ENCODE peak calls at places on chromosomes 12 and 14, in four cellular contexts. C is WTC11, M is GM13976, F is A549. A is an unnamed sample.

GRCh38 chr12:87848248-87848868 is 180.8 kb downstream of the C12orf50 start:
- DNase-seq in F (peak), C (no peak), M (peak), A (peak)

GRCh38 chr14:53306926-53307325 is 153.8 kb upstream of the DDHD1 start:
- DNase-seq in M (no peak), F (no peak), C (no peak), A (no peak)

GRCh38 chr14:34596891-34597290 is 33.1 kb downstream of the SNX6 start:
- DNase-seq in M (no peak), F (no peak), C (no peak), A (no peak)

GRCh38 chr12:72323881-72324280 is 51.7 kb downstream of the TRHDE start:
- DNase-seq in M (no peak), F (no peak), C (no peak), A (no peak)

GRCh38 chr12:125549836-125550235 is 484.6 kb downstream of the AACS start:
- DNase-seq in M (no peak), C (peak), F (no peak), A (no peak)

GRCh38 chr12:109893250-109893995 is 6.7 kb upstream of the TCHP start:
- DNase-seq in C (no peak), F (no peak), M (no peak), A (no peak)

GRCh38 chr12:67747869-67748760 is 99.6 kb downstream of the DYRK2 start:
- DNase-seq in C (no peak), F (peak), M (no peak), A (no peak)

GRCh38 chr12:30631710-30632109 is 64.0 kb downstream of the IPO8 start:
- DNase-seq in F (no peak), M (no peak), C (no peak), A (no peak)

GRCh38 chr14:98433436-98433835 is 838.6 kb downstream of the BCL11B start:
- DNase-seq in C (no peak), M (no peak), F (no peak), A (no peak)
- TF ChIP-seq CTCF in C (no peak), M (no peak), F (no peak), A (no peak)

DNA sequence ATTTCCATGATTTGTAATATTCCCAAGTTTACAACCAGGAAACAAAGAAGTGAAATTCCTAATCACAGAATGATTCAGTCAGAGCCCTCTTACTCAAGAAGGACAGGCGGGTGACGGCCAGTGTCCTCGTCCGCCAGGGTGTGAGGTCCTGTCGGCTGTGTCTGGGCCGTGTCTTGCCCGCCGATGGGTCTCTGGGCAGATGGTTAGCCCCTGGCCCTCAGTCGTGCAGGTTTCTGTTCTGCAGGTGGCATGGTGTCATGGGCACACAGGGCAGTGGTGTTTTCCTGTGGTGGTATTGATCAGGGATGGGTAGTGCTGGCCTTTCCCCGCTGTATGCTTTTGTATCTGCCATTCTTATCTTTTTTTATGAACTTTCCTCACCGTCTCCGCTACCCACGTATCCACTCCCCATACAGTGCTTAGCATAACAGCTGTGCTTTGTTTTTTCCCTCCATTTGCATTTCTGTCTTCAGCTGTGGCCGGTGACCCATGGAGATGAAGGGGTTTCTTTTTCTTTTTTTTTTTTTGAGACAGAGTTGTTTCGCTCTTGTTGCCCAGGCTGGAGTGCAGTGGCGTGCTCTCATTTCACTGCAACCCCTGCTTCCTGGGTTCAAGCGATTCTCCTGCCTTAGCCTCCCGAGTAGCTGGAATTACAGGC is 100.7 kb downstream of the TSPAN9 start:
- DNase-seq in M (no peak), F (no peak), C (no peak), A (no peak)
- TF ChIP-seq CTCF in M (no peak), F (no peak), C (no peak), A (no peak)

GRCh38 chr12:57224973-57225679 is 4.4 kb upstream of the SHMT2 start:
- DNase-seq in C (peak), M (peak), F (no peak), A (no peak)
- TF ChIP-seq CTCF in C (peak), M (peak), F (no peak), A (peak)

GRCh38 chr14:59123975-59124374 is 64.5 kb upstream of the DAAM1 start:
- DNase-seq in C (no peak), M (no peak), F (peak), A (no peak)
- TF ChIP-seq CTCF in C (no peak), M (no peak), F (peak), A (peak)

GRCh38 chr12:55642275-55643068 is 5.8 kb downstream of the OR10P1 start:
- DNase-seq in F (no peak), M (peak), C (no peak), A (no peak)
- TF ChIP-seq CTCF in F (no peak), M (no peak), C (no peak), A (no peak)

DNA sequence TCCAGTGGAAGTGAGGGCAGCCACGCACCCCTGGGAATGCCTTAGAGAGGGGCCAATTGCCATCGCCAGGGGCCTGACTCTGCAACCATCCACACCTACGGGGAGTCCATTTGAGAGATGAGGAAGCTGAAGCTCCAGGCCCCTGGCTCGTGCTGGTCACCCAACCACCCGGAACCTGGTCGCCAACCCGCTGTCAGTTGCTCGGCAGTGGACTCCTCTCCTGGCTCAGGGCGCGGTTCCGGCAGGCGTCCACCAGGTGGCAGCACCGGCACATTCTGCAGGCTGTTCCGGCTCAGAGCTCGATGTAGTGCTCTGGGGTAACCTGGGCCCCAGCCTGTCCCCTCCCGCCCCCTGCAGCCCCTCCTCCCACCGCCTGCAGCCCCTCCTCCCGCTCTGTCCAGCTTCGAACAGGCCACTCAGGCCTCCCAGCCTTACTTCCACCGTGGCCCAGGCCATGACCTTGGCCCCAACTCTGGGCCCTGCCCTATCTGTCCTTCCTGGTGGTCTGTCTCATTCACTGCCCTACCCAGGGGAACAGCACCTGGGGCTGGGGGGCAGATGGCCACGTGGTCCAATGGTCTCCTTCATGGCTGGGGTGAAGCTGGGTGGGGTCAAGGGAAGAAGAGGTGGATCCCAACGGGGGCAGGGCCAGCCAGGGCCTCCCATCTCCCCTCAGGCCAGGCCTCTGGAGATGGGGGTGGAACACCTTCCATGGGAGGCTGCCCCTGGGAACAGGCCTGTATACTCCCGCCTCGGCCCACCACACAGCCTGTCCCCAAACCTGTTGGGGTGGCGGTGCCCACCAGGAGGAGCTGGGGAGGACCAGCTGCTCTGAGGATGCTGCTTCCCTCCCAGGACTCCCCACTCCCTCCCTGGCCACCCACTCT is 15.7 kb downstream of the SIVA1 start:
- DNase-seq in F (peak), C (peak), M (peak), A (peak)
- TF ChIP-seq CTCF in F (peak), C (peak), M (peak), A (peak)

GRCh38 chr14:33056213-33056612 is 117.5 kb downstream of the NPAS3 start:
- DNase-seq in M (no peak), C (no peak), F (no peak), A (no peak)
- TF ChIP-seq CTCF in M (no peak), C (no peak), F (no peak), A (no peak)

GRCh38 chr14:23360496-23360895 is 4.5 kb downstream of the EFS start:
- DNase-seq in C (peak), M (no peak), F (peak), A (no peak)

GRCh38 chr14:23364164-23364571 is 804 bp downstream of the EFS start:
- DNase-seq in M (no peak), C (no peak), F (no peak), A (no peak)

GRCh38 chr14:23361320-23361719 is 3.7 kb downstream of the EFS start:
- DNase-seq in M (no peak), C (no peak), F (no peak), A (peak)

GRCh38 chr14:23361763-23362162 is 3.2 kb downstream of the EFS start:
- DNase-seq in C (no peak), F (no peak), M (no peak), A (no peak)

DNA sequence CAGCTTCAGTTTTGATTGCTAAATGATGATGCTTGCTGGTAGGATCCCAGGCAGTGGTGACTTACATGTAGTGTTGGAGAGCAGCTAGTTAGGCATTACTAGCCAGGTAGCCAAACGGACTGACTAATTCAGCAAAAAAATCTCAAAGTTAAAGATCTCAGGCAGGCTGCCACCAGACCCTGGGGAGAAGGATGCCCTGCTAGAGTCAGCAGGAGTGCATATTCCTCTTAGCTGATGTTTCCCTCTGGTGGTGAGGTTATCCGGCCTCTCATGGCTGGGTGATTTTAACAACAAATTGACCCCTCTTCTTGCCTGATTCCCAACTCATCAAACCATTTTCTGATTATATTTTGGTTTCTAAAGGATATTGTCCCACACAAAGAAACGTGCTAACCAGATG is 2.8 kb downstream of the EFS start:
- DNase-seq in C (no peak), M (no peak), F (no peak), A (no peak)
- TF ChIP-seq CTCF in C (no peak), M (no peak), F (no peak), A (no peak)

GRCh38 chr14:32254952-32255679 is 52.0 kb upstream of the RNU6-8 start:
- DNase-seq in C (peak), F (peak), M (peak), A (peak)
- TF ChIP-seq CTCF in C (peak), F (peak), M (peak), A (peak)